ENCODE peak calls at places on chromosomes 6 and 20, in five cellular contexts. C, R, B, K and D are unnamed samples.

GRCh38 chr6:6803180-6803978 is 214.9 kb downstream of the LY86 start:
- DNase-seq in C (no peak), R (no peak), B (no peak), K (no peak), D (peak; percentile 86)

GRCh38 chr6:70725817-70726413 is 58.2 kb downstream of the SMAP1 start:
- DNase-seq in C (no peak), R (no peak), B (peak; percentile 42), K (no peak), D (no peak)

GRCh38 chr6:40349092-40349491 is 238.1 kb downstream of the LRFN2 start:
- DNase-seq in C (peak; percentile 27), R (peak; percentile 27), B (no peak), K (no peak), D (peak; percentile 67)

GRCh38 chr20:17652411-17652810 is 29.6 kb downstream of the RRBP1 start:
- DNase-seq in C (no peak), R (no peak), B (no peak), K (no peak), D (no peak)

GRCh38 chr6:131787079-131787478 is 20.7 kb upstream of the ENPP1 start:
- DNase-seq in C (no peak), R (no peak), B (peak; percentile 69), K (no peak), D (no peak)

GRCh38 chr6:31569861-31570536 is 2.1 kb upstream of the LTA start:
- DNase-seq in C (no peak), R (no peak), B (no peak), K (no peak), D (no peak)

GRCh38 chr20:23106271-23106851 is 20.2 kb upstream of the CD93 start:
- DNase-seq in C (no peak), R (no peak), B (no peak), K (no peak), D (no peak)

GRCh38 chr20:11186301-11187008 is 512.7 kb upstream of the JAG1 start:
- DNase-seq in C (no peak), R (no peak), B (peak; percentile 32), K (no peak), D (no peak)

GRCh38 chr20:54680872-54681297 is 205.5 kb downstream of the DOK5 start:
- DNase-seq in C (no peak), R (peak; percentile 69), B (peak; percentile 74), K (peak; percentile 25), D (no peak)

GRCh38 chr20:8903655-8904605 is 165.0 kb upstream of the PLCB4 start:
- DNase-seq in C (no peak), R (no peak), B (peak; percentile 39), K (no peak), D (no peak)

GRCh38 chr20:46568570-46569129 is 18.2 kb upstream of the OCSTAMP start:
- DNase-seq in C (peak; percentile 78), R (peak; percentile 98), B (peak; percentile 74), K (no peak), D (peak; percentile 81)

GRCh38 chr6:121354764-121355163 is 20.5 kb upstream of the TBC1D32 start:
- DNase-seq in C (no peak), R (no peak), B (peak; percentile 36), K (no peak), D (no peak)

GRCh38 chr6:153001767-153002612 is 519 bp downstream of the MTRF1L start:
- DNase-seq in C (no peak), R (no peak), B (peak; percentile 50), K (no peak), D (no peak)

GRCh38 chr6:134288538-134289203 is 29.2 kb downstream of the SGK1 start:
- DNase-seq in C (no peak), R (no peak), B (peak; percentile 93), K (no peak), D (no peak)

GRCh38 chr20:57768519-57768918 is 58.7 kb upstream of the PMEPA1 start:
- DNase-seq in C (no peak), R (no peak), B (no peak), K (no peak), D (peak; percentile 7)

GRCh38 chr6:138403324-138403800 is 661 bp upstream of the HEBP2 start:
- DNase-seq in C (peak; percentile 39), R (peak; percentile 59), B (peak; percentile 43), K (no peak), D (no peak)

GRCh38 chr20:472889-473292 is 10.6 kb upstream of the TBC1D20 start:
- DNase-seq in C (no peak), R (no peak), B (no peak), K (no peak), D (no peak)

GRCh38 chr20:475463-476357 is 13.4 kb upstream of the TBC1D20 start:
- DNase-seq in C (no peak), R (no peak), B (peak; percentile 65), K (no peak), D (no peak)

GRCh38 chr20:469746-470490 is 7.6 kb upstream of the TBC1D20 start:
- DNase-seq in C (no peak), R (no peak), B (no peak), K (no peak), D (no peak)

GRCh38 chr20:474581-474980 is 12.2 kb upstream of the TBC1D20 start:
- DNase-seq in C (no peak), R (no peak), B (no peak), K (no peak), D (no peak)

GRCh38 chr20:472137-472846 is 10.0 kb upstream of the TBC1D20 start:
- DNase-seq in C (no peak), R (no peak), B (no peak), K (no peak), D (no peak)
- H3K9me3 ChIP-seq in C (no peaks in the 10 kb centered on the region), R (no peaks in the 10 kb centered on the region), B (no peaks in the 10 kb centered on the region), K (no peaks in the 10 kb centered on the region), D (no peaks in the 10 kb centered on the region)

DNA sequence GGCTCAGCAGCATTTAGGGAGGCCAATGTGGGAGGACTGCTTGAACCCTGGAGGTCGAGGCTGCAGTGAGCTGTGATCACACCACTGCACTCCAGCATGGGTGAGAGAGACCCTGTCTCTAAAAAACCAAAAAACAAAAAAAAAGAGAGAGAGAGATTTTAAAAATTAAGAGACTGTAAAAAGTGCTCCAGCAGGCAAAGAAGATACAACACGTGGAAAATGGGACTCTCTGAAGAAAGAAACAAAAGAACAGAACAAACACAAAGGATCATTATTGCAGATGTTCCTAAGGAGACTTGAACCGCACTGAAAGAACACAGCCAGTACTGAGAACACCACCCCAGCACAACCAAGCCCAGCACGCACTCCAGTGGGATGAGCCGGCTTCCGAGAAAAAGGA is 74.2 kb downstream of the TAF4 start:
- DNase-seq in C (no peak), R (no peak), B (peak; percentile 14), K (no peak), D (no peak)
- H3K9me3 ChIP-seq in C (peaks cover 11% of the 10 kb centered on the region), R (no peaks in the 10 kb centered on the region), B (no peaks in the 10 kb centered on the region), K (no peaks in the 10 kb centered on the region), D (peaks cover 6% of the 10 kb centered on the region)

DNA sequence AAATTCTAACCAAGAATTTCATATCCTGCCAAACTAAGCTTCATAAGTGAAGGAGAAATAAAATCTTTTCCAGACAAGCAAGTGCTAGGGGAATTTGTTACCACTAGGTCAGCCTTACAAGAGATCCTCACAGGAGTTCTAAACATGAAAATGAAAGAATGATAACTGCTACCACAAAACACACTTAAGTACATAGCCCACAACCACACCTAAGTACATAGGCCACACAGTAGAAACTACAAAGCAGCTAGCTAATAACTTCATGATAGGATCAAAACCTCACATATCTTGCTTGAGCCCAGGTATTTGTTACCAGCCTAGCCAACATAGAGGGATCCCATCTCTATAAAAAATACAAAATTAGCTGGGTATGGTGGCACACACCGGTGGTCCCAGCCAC is 50.4 kb downstream of the IRAK1BP1 start:
- DNase-seq in C (no peak), R (no peak), B (no peak), K (no peak), D (no peak)
- H3K9me3 ChIP-seq in C (peaks cover 5% of the 10 kb centered on the region), R (peaks cover 12% of the 10 kb centered on the region), B (no peaks in the 10 kb centered on the region), K (peaks cover 2% of the 10 kb centered on the region), D (peaks cover 7% of the 10 kb centered on the region)

GRCh38 chr6:77986380-77987034 is 333.7 kb downstream of the MEI4 start:
- DNase-seq in C (no peak), R (no peak), B (no peak), K (no peak), D (no peak)
- H3K9me3 ChIP-seq in C (peaks cover 10% of the 10 kb centered on the region), R (peaks cover 16% of the 10 kb centered on the region), B (no peaks in the 10 kb centered on the region), K (no peaks in the 10 kb centered on the region), D (peaks cover 17% of the 10 kb centered on the region)